ENCODE peak calls at places on chromosomes 12 and 14, in six cellular contexts. T is IMR-90; G is CD8-positive, alpha-beta memory T cell; I is upper lobe of right lung; J is uterus; P is psoas muscle. Q is an unnamed sample.

GRCh38 chr12:48788852-48789775 is at the start of gene ADCY6:
- DNase-seq in I (peak; percentile 92), T (peak; percentile 70), G (no peak), J (peak; percentile 76), P (peak; percentile 87), Q (peak; percentile 86)

GRCh38 chr12:13101854-13102375 is 1.6 kb downstream of the GSG1 start:
- DNase-seq in I (no peak), T (peak; percentile 46), J (no peak), G (no peak), P (no peak), Q (no peak)

GRCh38 chr12:52093346-52093745 is 13.8 kb downstream of the SMIM41 start:
- DNase-seq in J (no peak), P (no peak), G (no peak), T (no peak), I (peak; percentile 52), Q (no peak)

GRCh38 chr12:38157274-38157932 is 159.2 kb upstream of the ALG10B start:
- DNase-seq in T (no peak), I (peak; percentile 51), G (no peak), P (no peak), J (no peak), Q (no peak)

GRCh38 chr12:12474931-12475485 is 87.7 kb downstream of the DUSP16 start:
- DNase-seq in T (peak; percentile 43), J (no peak), G (no peak), P (no peak), I (no peak), Q (no peak)

GRCh38 chr12:29725587-29726320 is 58.0 kb downstream of the TMTC1 start:
- DNase-seq in T (peak; percentile 70), I (no peak), J (no peak), G (no peak), P (peak; percentile 70), Q (peak; percentile 66)

GRCh38 chr12:57221169-57221917 is 4.7 kb downstream of the NXPH4 start:
- DNase-seq in G (no peak), I (no peak), J (no peak), T (no peak), P (no peak), Q (no peak)

GRCh38 chr14:56170028-56170427 is 51.8 kb downstream of the PELI2 start:
- DNase-seq in G (no peak), I (no peak), T (peak; percentile 43), P (no peak), J (no peak), Q (no peak)

GRCh38 chr12:105445261-105446015 is 114.9 kb downstream of the C12orf75 start:
- DNase-seq in I (no peak), T (peak; percentile 31), G (no peak), J (no peak), P (no peak), Q (no peak)

GRCh38 chr12:40106655-40107054 is 774 bp upstream of the SLC2A13 start:
- DNase-seq in I (no peak), J (no peak), T (no peak), G (no peak), P (no peak), Q (no peak)

GRCh38 chr12:570949-571794 is 92.1 kb downstream of the NINJ2 start:
- DNase-seq in G (no peak), P (peak; percentile 89), T (peak; percentile 80), I (peak; percentile 81), J (peak; percentile 74), Q (peak; percentile 91)

GRCh38 chr14:74980746-74981661 is 21.7 kb upstream of the EIF2B2 start:
- DNase-seq in I (no peak), P (peak; percentile 86), T (peak; percentile 19), J (peak; percentile 31), G (no peak), Q (peak; percentile 92)

GRCh38 chr14:65239143-65239672 is 136.9 kb upstream of the MAX start:
- DNase-seq in T (peak; percentile 77), I (no peak), G (no peak), J (no peak), P (no peak), Q (no peak)

GRCh38 chr12:108305520-108305919 is 33.6 kb downstream of the CMKLR1 start:
- DNase-seq in G (no peak), T (peak; percentile 71), I (peak; percentile 86), J (peak; percentile 96), P (peak; percentile 93), Q (peak; percentile 97)

GRCh38 chr12:56574210-56574609 is 52.6 kb downstream of the RBMS2 start:
- DNase-seq in T (peak; percentile 78), G (no peak), I (no peak), J (no peak), P (no peak), Q (no peak)

GRCh38 chr14:57889245-57889644 is 23.4 kb upstream of the SLC35F4 start:
- DNase-seq in J (peak; percentile 21), G (no peak), P (no peak), T (no peak), I (peak; percentile 78), Q (peak; percentile 86)

GRCh38 chr12:117875652-117876491 is 92.9 kb downstream of the KSR2 start:
- DNase-seq in P (no peak), T (peak; percentile 3), J (no peak), G (peak; percentile 20), I (no peak), Q (no peak)

GRCh38 chr12:2244013-2244861 is 191.4 kb downstream of the CACNA1C start:
- DNase-seq in P (no peak), G (no peak), J (peak; percentile 61), I (no peak), T (peak; percentile 97), Q (peak; percentile 88)

GRCh38 chr14:55846852-55847471 is 267.0 kb downstream of the KTN1 start:
- DNase-seq in I (no peak), T (peak; percentile 50), J (no peak), G (no peak), P (peak; percentile 72), Q (no peak)

GRCh38 chr14:32620303-32620702 is 291.2 kb downstream of the AKAP6 start:
- DNase-seq in J (no peak), G (no peak), T (peak; percentile 55), P (no peak), I (no peak), Q (no peak)

GRCh38 chr14:43795600-43796228 is 711.4 kb downstream of the FSCB start:
- DNase-seq in I (no peak), G (no peak), P (no peak), T (peak; percentile 0), J (no peak), Q (no peak)

GRCh38 chr12:124175731-124176130 is 119.2 kb upstream of the RFLNA start:
- DNase-seq in G (no peak), T (no peak), I (no peak), J (no peak), P (no peak), Q (no peak)

GRCh38 chr14:97219356-97220017 is 422.3 kb downstream of the VRK1 start:
- DNase-seq in I (no peak), J (no peak), P (no peak), G (peak; percentile 12), T (no peak), Q (no peak)

GRCh38 chr12:92971869-92972524 is 42.9 kb upstream of the EEA1 start:
- DNase-seq in G (no peak), J (no peak), I (no peak), P (no peak), T (peak; percentile 86), Q (no peak)

GRCh38 chr14:64758025-64758521 is 53.8 kb downstream of the PLEKHG3 start:
- DNase-seq in G (no peak), I (no peak), P (peak; percentile 39), T (peak; percentile 66), J (peak; percentile 58), Q (peak; percentile 44)

DNA sequence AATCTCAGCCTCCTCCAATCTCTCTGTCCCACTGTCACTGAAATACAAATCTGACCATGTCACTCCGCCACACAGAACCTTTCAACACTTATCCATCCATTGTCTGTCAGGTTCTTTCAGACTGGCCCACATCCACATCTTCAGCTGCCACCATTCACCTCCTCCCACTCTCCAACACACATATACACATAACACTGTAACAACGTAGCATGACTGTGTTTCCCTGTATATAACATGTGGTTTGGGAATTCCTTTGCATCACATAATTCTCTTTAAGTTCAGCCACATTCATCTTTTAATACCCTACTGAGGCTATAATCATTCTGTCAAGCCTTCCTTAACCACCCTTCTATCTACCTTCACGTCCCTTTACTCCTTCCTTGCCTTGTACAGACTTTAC is 99.2 kb downstream of the PPP2R5E start:
- DNase-seq in I (no peak), G (no peak), P (no peak), T (peak; percentile 57), J (no peak), Q (no peak)
- H3K4me3 ChIP-seq in I (no peak overlapping the region), G (no peak overlapping the region), P (no peak overlapping the region), T (no peak overlapping the region), J (no peak overlapping the region), Q (no peak overlapping the region)

GRCh38 chr12:19222566-19222965 is 93.0 kb downstream of the PLEKHA5 start:
- DNase-seq in I (no peak), G (no peak), T (no peak), J (no peak), P (no peak), Q (no peak)

GRCh38 chr12:19223018-19223417 is 93.5 kb downstream of the PLEKHA5 start:
- DNase-seq in J (no peak), T (no peak), I (no peak), G (no peak), P (no peak), Q (no peak)

GRCh38 chr12:19220861-19221466 is 91.4 kb downstream of the PLEKHA5 start:
- DNase-seq in P (no peak), T (peak; percentile 89), J (no peak), G (no peak), I (no peak), Q (no peak)

GRCh38 chr12:19224746-19225145 is 95.2 kb downstream of the PLEKHA5 start:
- DNase-seq in G (no peak), I (no peak), P (no peak), T (no peak), J (no peak), Q (no peak)

GRCh38 chr12:19223695-19224094 is 94.2 kb downstream of the PLEKHA5 start:
- DNase-seq in I (no peak), G (no peak), J (no peak), P (no peak), T (peak; percentile 83), Q (no peak)
- H3K27ac ChIP-seq in I (no peak overlapping the region), G (no peak overlapping the region), J (peak overlapping the region; percentile 40), P (no peak overlapping the region), T (no peak overlapping the region), Q (no peak overlapping the region)

GRCh38 chr14:22283000-22283399 is 306.0 kb downstream of the DAD1 start:
- DNase-seq in G (no peak), T (peak; percentile 19), P (no peak), J (no peak), I (no peak), Q (no peak)

GRCh38 chr14:22289570-22289969 is 299.5 kb downstream of the DAD1 start:
- DNase-seq in T (no peak), J (no peak), I (no peak), G (no peak), P (no peak), Q (no peak)

GRCh38 chr14:22281322-22281977 is 307.6 kb downstream of the DAD1 start:
- DNase-seq in T (no peak), P (no peak), J (no peak), I (no peak), G (no peak), Q (no peak)

GRCh38 chr14:22282429-22282828 is 306.6 kb downstream of the DAD1 start:
- DNase-seq in G (no peak), I (no peak), J (no peak), P (no peak), T (no peak), Q (no peak)

GRCh38 chr14:22285991-22286390 is 303.0 kb downstream of the DAD1 start:
- DNase-seq in I (no peak), G (no peak), P (no peak), T (no peak), J (no peak), Q (no peak)
- H3K4me3 ChIP-seq in I (no peak overlapping the region), G (no peak overlapping the region), P (no peak overlapping the region), T (no peak overlapping the region), J (no peak overlapping the region), Q (no peak overlapping the region)

GRCh38 chr14:21978184-21978998 is 304.8 kb upstream of the OR4E1 start:
- DNase-seq in I (peak; percentile 61), G (peak; percentile 56), J (peak; percentile 19), P (no peak), T (peak; percentile 15), Q (no peak)
- H3K27ac ChIP-seq in I (no peak overlapping the region), G (no peak overlapping the region), J (no peak overlapping the region), P (no peak overlapping the region), T (no peak overlapping the region), Q (no peak overlapping the region)